ENCODE peak calls at places on chromosome 17, in ten cellular contexts. L, V, X, I, N, F, Z, C, G and D are unnamed samples.

GRCh38 chr17:14499976-14500375 is 199.1 kb downstream of the HS3ST3B1 start:
- DNase-seq in L (no peak), V (no peak), X (no peak), I (no peak), N (no peak), F (no peak), Z (no peak), C (no peak), G (no peak), D (no peak)

GRCh38 chr17:57242148-57242547 is 14.2 kb upstream of the MSI2 start:
- DNase-seq in L (no peak), V (no peak), X (no peak), I (no peak), N (no peak), F (no peak), Z (no peak), C (peak), G (peak), D (no peak)

GRCh38 chr17:69142473-69142802 is 743 bp upstream of the ABCA6 start:
- DNase-seq in L (no peak), V (peak), X (no peak), I (no peak), N (no peak), F (no peak), Z (peak), C (no peak), G (no peak), D (no peak)

GRCh38 chr17:60383379-60383778 is 8.6 kb downstream of the USP32 start:
- DNase-seq in L (no peak), V (no peak), X (no peak), I (no peak), N (no peak), F (no peak), Z (no peak), C (no peak), G (no peak), D (no peak)

GRCh38 chr17:1000597-1001490 is 3.9 kb downstream of the TIMM22 start:
- DNase-seq in L (no peak), V (peak), X (no peak), I (no peak), N (no peak), F (no peak), Z (peak), C (peak), G (peak), D (no peak)

GRCh38 chr17:58487589-58488427 is at the start of gene HSF5:
- DNase-seq in L (no peak), V (no peak), X (peak), I (no peak), N (no peak), F (peak), Z (no peak), C (peak), G (peak), D (peak)

GRCh38 chr17:28717578-28718316 is at the start of gene RAB34:
- DNase-seq in L (no peak), V (peak), X (peak), I (peak), N (peak), F (no peak), Z (peak), C (peak), G (peak), D (no peak)

GRCh38 chr17:29720471-29720990 is 97.8 kb upstream of the CORO6 start:
- DNase-seq in L (no peak), V (no peak), X (no peak), I (no peak), N (no peak), F (no peak), Z (no peak), C (no peak), G (no peak), D (no peak)

GRCh38 chr17:56598471-56598870 is 5.0 kb downstream of the NOG start:
- DNase-seq in L (no peak), V (peak), X (no peak), I (no peak), N (no peak), F (no peak), Z (no peak), C (no peak), G (no peak), D (no peak)

GRCh38 chr17:59617141-59617757 is 2.4 kb upstream of the CLTC start:
- DNase-seq in L (no peak), V (no peak), X (no peak), I (no peak), N (no peak), F (no peak), Z (no peak), C (no peak), G (no peak), D (peak)

GRCh38 chr17:78789663-78790181 is 7.6 kb upstream of the CYTH1 start:
- DNase-seq in L (no peak), V (peak), X (no peak), I (no peak), N (peak), F (peak), Z (peak), C (peak), G (peak), D (no peak)

GRCh38 chr17:59914274-59914854 is 21.4 kb downstream of the RPS6KB1 start:
- DNase-seq in L (no peak), V (peak), X (peak), I (no peak), N (no peak), F (no peak), Z (peak), C (no peak), G (no peak), D (peak)

GRCh38 chr17:38428643-38429371 is 543 bp downstream of the ARHGAP23 start:
- DNase-seq in L (no peak), V (peak), X (peak), I (no peak), N (no peak), F (peak), Z (peak), C (peak), G (peak), D (no peak)

GRCh38 chr17:12398636-12399035 is 267.1 kb upstream of the MYOCD start:
- DNase-seq in L (no peak), V (no peak), X (no peak), I (no peak), N (no peak), F (no peak), Z (peak), C (no peak), G (no peak), D (no peak)

GRCh38 chr17:48579738-48580543 is 1.8 kb upstream of the HOXB4 start:
- DNase-seq in L (no peak), V (no peak), X (no peak), I (no peak), N (no peak), F (no peak), Z (peak), C (no peak), G (no peak), D (no peak)

GRCh38 chr17:19703106-19703775 is 13.1 kb downstream of the SLC47A2 start:
- DNase-seq in L (no peak), V (no peak), X (no peak), I (no peak), N (peak), F (no peak), Z (no peak), C (no peak), G (no peak), D (peak)

GRCh38 chr17:27819171-27819544 is 18.8 kb upstream of the NOS2 start:
- DNase-seq in L (no peak), V (no peak), X (no peak), I (no peak), N (no peak), F (no peak), Z (no peak), C (no peak), G (no peak), D (no peak)

GRCh38 chr17:72136692-72137550 is 16.1 kb downstream of the SOX9 start:
- DNase-seq in L (no peak), V (peak), X (no peak), I (no peak), N (no peak), F (no peak), Z (peak), C (no peak), G (no peak), D (no peak)

GRCh38 chr17:65530158-65530984 is 31.1 kb downstream of the AXIN2 start:
- DNase-seq in L (no peak), V (no peak), X (no peak), I (peak), N (no peak), F (no peak), Z (no peak), C (no peak), G (no peak), D (no peak)

GRCh38 chr17:47603830-47604229 is 45.9 kb upstream of the KPNB1 start:
- DNase-seq in L (no peak), V (no peak), X (no peak), I (no peak), N (no peak), F (no peak), Z (no peak), C (no peak), G (no peak), D (no peak)

GRCh38 chr17:4641297-4642195 is at the start of gene ALOX15:
- DNase-seq in L (no peak), V (no peak), X (no peak), I (no peak), N (no peak), F (no peak), Z (no peak), C (no peak), G (no peak), D (no peak)

GRCh38 chr17:47729486-47729885 is 3.5 kb upstream of the TBX21 start:
- DNase-seq in L (no peak), V (no peak), X (no peak), I (peak), N (no peak), F (no peak), Z (no peak), C (no peak), G (no peak), D (no peak)

GRCh38 chr17:28057731-28058246 is 15.3 kb downstream of the NLK start:
- DNase-seq in L (no peak), V (peak), X (peak), I (no peak), N (no peak), F (no peak), Z (peak), C (no peak), G (no peak), D (peak)

GRCh38 chr17:31416503-31416923 is 25.0 kb downstream of the RAB11FIP4 start:
- DNase-seq in L (no peak), V (no peak), X (no peak), I (no peak), N (no peak), F (no peak), Z (no peak), C (peak), G (no peak), D (no peak)

GRCh38 chr17:16349461-16349860 is 3.8 kb downstream of the CENPV start:
- DNase-seq in L (no peak), V (no peak), X (no peak), I (no peak), N (no peak), F (no peak), Z (no peak), C (no peak), G (no peak), D (no peak)

GRCh38 chr17:59296190-59296589 is 35.3 kb upstream of the YPEL2 start:
- DNase-seq in L (no peak), V (no peak), X (no peak), I (no peak), N (no peak), F (no peak), Z (no peak), C (no peak), G (no peak), D (no peak)

GRCh38 chr17:19650826-19651225 is 2.3 kb downstream of the ALDH3A2 start:
- DNase-seq in L (no peak), V (peak), X (no peak), I (no peak), N (no peak), F (no peak), Z (no peak), C (no peak), G (no peak), D (no peak)

GRCh38 chr17:4535667-4536258 is 19.4 kb downstream of the MYBBP1A start:
- DNase-seq in L (no peak), V (no peak), X (peak), I (no peak), N (no peak), F (no peak), Z (no peak), C (no peak), G (peak), D (no peak)

GRCh38 chr17:55693244-55694216 is 29.1 kb downstream of the TMEM100 start:
- DNase-seq in L (no peak), V (peak), X (no peak), I (no peak), N (no peak), F (no peak), Z (no peak), C (peak), G (peak), D (no peak)

GRCh38 chr17:8736796-8737195 is 7.8 kb downstream of the CCDC42 start:
- DNase-seq in L (no peak), V (no peak), X (no peak), I (no peak), N (no peak), F (no peak), Z (no peak), C (no peak), G (no peak), D (no peak)

GRCh38 chr17:15271731-15272130 is 6.6 kb upstream of the PMP22 start:
- DNase-seq in L (no peak), V (no peak), X (no peak), I (no peak), N (no peak), F (no peak), Z (no peak), C (no peak), G (no peak), D (no peak)

GRCh38 chr17:61221597-61222471 is 177.8 kb upstream of the TBX2 start:
- DNase-seq in L (no peak), V (peak), X (no peak), I (no peak), N (no peak), F (no peak), Z (no peak), C (no peak), G (no peak), D (no peak)

GRCh38 chr17:40530531-40530987 is 29.1 kb upstream of the TNS4 start:
- DNase-seq in L (no peak), V (no peak), X (no peak), I (peak), N (no peak), F (no peak), Z (no peak), C (no peak), G (no peak), D (no peak)

GRCh38 chr17:58232707-58233156 is 5.7 kb upstream of the LPO start:
- DNase-seq in L (peak), V (peak), X (peak), I (no peak), N (no peak), F (no peak), Z (peak), C (no peak), G (no peak), D (peak)

GRCh38 chr17:73742915-73743314 is 98.7 kb upstream of the SDK2 start:
- DNase-seq in L (no peak), V (no peak), X (no peak), I (no peak), N (no peak), F (no peak), Z (no peak), C (no peak), G (no peak), D (no peak)

GRCh38 chr17:45132569-45133463 is 501 bp upstream of the PLCD3 start:
- DNase-seq in L (no peak), V (peak), X (peak), I (peak), N (peak), F (peak), Z (peak), C (peak), G (peak), D (peak)

GRCh38 chr17:58501451-58501850 is 13.0 kb downstream of the MTMR4 start:
- DNase-seq in L (no peak), V (no peak), X (no peak), I (no peak), N (no peak), F (no peak), Z (no peak), C (no peak), G (no peak), D (no peak)

GRCh38 chr17:75937652-75938051 is 3.2 kb downstream of the FBF1 start:
- DNase-seq in L (no peak), V (no peak), X (no peak), I (no peak), N (no peak), F (no peak), Z (no peak), C (no peak), G (no peak), D (no peak)

GRCh38 chr17:75942473-75942872 is 1.6 kb upstream of the FBF1 start:
- DNase-seq in L (no peak), V (no peak), X (no peak), I (no peak), N (no peak), F (no peak), Z (no peak), C (no peak), G (no peak), D (no peak)

GRCh38 chr17:75941442-75941819 is 589 bp upstream of the FBF1 start:
- DNase-seq in L (no peak), V (no peak), X (no peak), I (no peak), N (no peak), F (no peak), Z (no peak), C (no peak), G (no peak), D (no peak)

GRCh38 chr17:75945202-75945601 is 4.4 kb upstream of the FBF1 start:
- DNase-seq in L (no peak), V (no peak), X (no peak), I (no peak), N (no peak), F (no peak), Z (no peak), C (no peak), G (no peak), D (no peak)

GRCh38 chr17:75940727-75941441 is at the start of gene FBF1:
- DNase-seq in L (peak), V (peak), X (peak), I (peak), N (peak), F (peak), Z (peak), C (peak), G (peak), D (peak)
- TF ChIP-seq CTCF in L (no peak), V (no peak), X (no peak), I (no peak), N (no peak), F (no peak), Z (no peak), C (no peak), G (no peak), D (peak)

DNA sequence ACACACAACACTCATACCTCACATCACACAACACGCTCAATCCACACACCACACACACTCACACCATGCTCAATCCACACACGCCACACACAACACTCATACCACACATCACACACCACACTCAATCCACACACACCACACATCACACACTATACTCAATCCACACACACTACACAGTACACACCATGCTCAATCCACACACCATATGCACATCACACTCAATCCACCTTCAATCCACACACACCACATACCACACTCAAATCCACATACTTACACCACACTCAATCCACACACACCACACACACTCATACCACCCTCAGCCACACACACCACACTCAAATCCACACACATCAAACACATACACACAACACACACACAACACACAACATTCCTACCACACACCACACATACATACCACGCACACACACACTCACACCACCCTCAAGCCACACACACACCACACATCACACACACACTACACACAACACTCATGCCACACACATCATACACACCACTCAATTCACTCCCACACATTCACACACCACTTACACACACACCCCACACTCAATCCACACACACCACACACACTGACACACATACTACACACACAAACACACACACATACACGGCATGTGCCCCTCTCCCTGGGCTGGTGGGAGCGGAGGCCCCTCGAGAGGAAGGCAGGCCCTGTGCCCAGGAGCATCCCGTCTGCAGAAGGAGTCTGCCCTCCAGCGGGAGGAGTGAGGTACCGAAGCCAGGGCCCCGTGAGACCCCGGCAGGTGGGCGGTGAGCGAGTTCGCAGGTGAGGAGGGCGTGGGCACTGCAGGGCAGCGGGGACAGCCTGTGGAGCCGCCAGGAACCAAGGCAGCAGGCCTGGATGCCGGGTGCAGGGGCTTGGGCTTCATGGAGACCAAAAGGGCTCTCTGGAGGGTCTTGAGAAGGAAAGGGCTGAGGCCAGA is 33.1 kb upstream of the RPTOR start:
- DNase-seq in L (no peak), V (no peak), X (no peak), I (no peak), N (no peak), F (no peak), Z (no peak), C (no peak), G (no peak), D (no peak)
- TF ChIP-seq CTCF in L (no peak), V (no peak), X (no peak), I (no peak), N (no peak), F (no peak), Z (no peak), C (no peak), G (no peak), D (no peak)

GRCh38 chr17:63945851-63946439 is 13.8 kb upstream of the CD79B start:
- DNase-seq in L (no peak), V (no peak), X (peak), I (peak), N (no peak), F (no peak), Z (no peak), C (no peak), G (no peak), D (peak)

GRCh38 chr17:63942309-63942985 is 10.3 kb upstream of the CD79B start:
- DNase-seq in L (no peak), V (no peak), X (no peak), I (no peak), N (no peak), F (no peak), Z (no peak), C (no peak), G (no peak), D (no peak)

GRCh38 chr17:63944736-63945499 is 12.8 kb upstream of the CD79B start:
- DNase-seq in L (no peak), V (no peak), X (no peak), I (peak), N (no peak), F (no peak), Z (no peak), C (no peak), G (peak), D (no peak)

GRCh38 chr17:63941751-63942150 is 9.6 kb upstream of the CD79B start:
- DNase-seq in L (no peak), V (no peak), X (no peak), I (no peak), N (no peak), F (no peak), Z (no peak), C (no peak), G (no peak), D (no peak)

GRCh38 chr17:63943745-63944144 is 11.6 kb upstream of the CD79B start:
- DNase-seq in L (no peak), V (no peak), X (no peak), I (no peak), N (no peak), F (no peak), Z (no peak), C (no peak), G (no peak), D (no peak)
- TF ChIP-seq CTCF in L (no peak), V (peak), X (peak), I (no peak), N (no peak), F (peak), Z (no peak), C (no peak), G (no peak), D (no peak)

GRCh38 chr17:21280081-21280518 is 4.4 kb upstream of the MAP2K3 start:
- DNase-seq in L (no peak), V (peak), X (peak), I (no peak), N (peak), F (peak), Z (peak), C (peak), G (peak), D (peak)
- TF ChIP-seq CTCF in L (peak), V (peak), X (peak), I (peak), N (peak), F (peak), Z (peak), C (peak), G (peak), D (peak)

DNA sequence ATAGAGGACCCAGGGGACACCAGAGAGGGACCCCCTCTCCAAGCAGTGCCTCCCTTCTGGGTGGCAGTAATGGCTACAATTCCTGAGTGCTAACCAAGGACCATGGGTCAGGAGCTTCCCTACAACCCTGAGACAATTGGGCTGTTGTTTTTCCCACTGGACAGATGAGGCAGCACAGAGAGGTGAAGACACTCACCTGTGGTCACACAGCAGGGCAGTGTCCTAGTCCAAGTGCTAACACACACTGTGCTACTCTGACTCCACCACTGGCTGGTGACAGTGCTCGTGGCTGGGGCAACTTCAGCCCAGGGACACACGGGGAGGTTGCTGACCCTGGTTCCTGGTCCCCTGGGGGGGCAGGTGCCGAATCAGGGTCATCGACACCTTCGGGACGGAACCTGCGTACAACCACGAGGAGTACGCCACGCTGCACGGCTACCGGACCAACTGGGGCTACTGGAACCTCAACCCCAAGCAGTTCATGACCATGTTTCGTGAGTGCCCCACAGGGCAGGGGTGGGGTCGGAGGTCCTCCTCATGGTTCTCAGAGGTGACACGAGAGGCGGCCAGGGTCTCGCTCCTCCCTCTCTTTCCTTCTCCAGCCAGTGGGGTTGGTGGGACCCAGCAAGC is 58.1 kb downstream of the MGAT5B start:
- DNase-seq in L (no peak), V (no peak), X (no peak), I (no peak), N (no peak), F (no peak), Z (no peak), C (no peak), G (no peak), D (no peak)
- TF ChIP-seq CTCF in L (no peak), V (no peak), X (no peak), I (no peak), N (no peak), F (no peak), Z (no peak), C (no peak), G (no peak), D (no peak)